ENCODE peak calls at places on chromosomes 16 and 17, in six cellular contexts. K, V, X, C, J and F are unnamed samples.
A peak's percentile ranks its signal among the peaks of the same experiment; 100 is the strongest.

GRCh38 chr17:82322526-82323453 is 5.4 kb upstream of the CD7 start:
- DNase-seq in J (no peak), K (no peak), V (peak; percentile 10), X (no peak), C (no peak), F (no peak)

GRCh38 chr16:87160218-87160617 is 157.0 kb downstream of the C16orf95 start:
- DNase-seq in J (no peak), V (no peak), X (no peak), C (no peak), K (no peak), F (no peak)

GRCh38 chr17:16013943-16014407 is 14.4 kb downstream of the TTC19 start:
- DNase-seq in C (no peak), V (no peak), K (no peak), J (no peak), X (peak; percentile 23), F (no peak)

GRCh38 chr16:25126820-25127232 is 15.3 kb downstream of the LCMT1 start:
- DNase-seq in J (no peak), V (no peak), C (no peak), K (peak; percentile 68), X (peak; percentile 44), F (peak; percentile 54)

GRCh38 chr16:12801511-12802042 is 2.1 kb downstream of the CPPED1 start:
- DNase-seq in V (no peak), C (no peak), X (peak; percentile 79), J (peak; percentile 22), K (peak; percentile 34), F (peak; percentile 88)

GRCh38 chr16:83923581-83924365 is 24.9 kb downstream of the MLYCD start:
- DNase-seq in J (no peak), V (no peak), X (no peak), C (peak; percentile 49), K (no peak), F (no peak)

GRCh38 chr16:23030001-23030400 is 119.3 kb downstream of the USP31 start:
- DNase-seq in X (no peak), J (no peak), K (no peak), V (no peak), C (no peak), F (no peak)

GRCh38 chr17:79053251-79053925 is 21.2 kb upstream of the ENGASE start:
- DNase-seq in C (peak; percentile 40), J (no peak), K (no peak), V (no peak), X (no peak), F (no peak)

GRCh38 chr16:6125483-6126259 is 1028.1 kb upstream of the EEF2KMT start:
- DNase-seq in J (no peak), K (no peak), C (no peak), X (no peak), V (no peak), F (peak; percentile 79)

GRCh38 chr17:80859004-80859941 is 132.4 kb upstream of the CHMP6 start:
- DNase-seq in J (no peak), K (peak; percentile 54), X (peak; percentile 76), V (peak; percentile 79), C (peak; percentile 92), F (peak; percentile 77)

GRCh38 chr16:57689772-57690558 is 4.6 kb upstream of the DRC7 start:
- DNase-seq in V (no peak), K (no peak), J (no peak), X (no peak), C (no peak), F (no peak)

GRCh38 chr17:60229189-60229802 is 79.5 kb downstream of the CA4 start:
- DNase-seq in C (no peak), K (no peak), V (no peak), J (no peak), X (no peak), F (no peak)

GRCh38 chr17:50198026-50198669 is 3.3 kb downstream of the COL1A1 start:
- DNase-seq in K (peak; percentile 57), X (no peak), J (peak; percentile 70), C (peak; percentile 64), V (peak; percentile 58), F (no peak)

GRCh38 chr16:29916979-29917378 is 9.0 kb downstream of the KCTD13 start:
- DNase-seq in K (no peak), X (no peak), V (no peak), C (no peak), J (no peak), F (no peak)
- TF ChIP-seq CTCF in K (no peak), X (no peak), V (no peak), C (no peak), J (no peak), F (no peak)

DNA sequence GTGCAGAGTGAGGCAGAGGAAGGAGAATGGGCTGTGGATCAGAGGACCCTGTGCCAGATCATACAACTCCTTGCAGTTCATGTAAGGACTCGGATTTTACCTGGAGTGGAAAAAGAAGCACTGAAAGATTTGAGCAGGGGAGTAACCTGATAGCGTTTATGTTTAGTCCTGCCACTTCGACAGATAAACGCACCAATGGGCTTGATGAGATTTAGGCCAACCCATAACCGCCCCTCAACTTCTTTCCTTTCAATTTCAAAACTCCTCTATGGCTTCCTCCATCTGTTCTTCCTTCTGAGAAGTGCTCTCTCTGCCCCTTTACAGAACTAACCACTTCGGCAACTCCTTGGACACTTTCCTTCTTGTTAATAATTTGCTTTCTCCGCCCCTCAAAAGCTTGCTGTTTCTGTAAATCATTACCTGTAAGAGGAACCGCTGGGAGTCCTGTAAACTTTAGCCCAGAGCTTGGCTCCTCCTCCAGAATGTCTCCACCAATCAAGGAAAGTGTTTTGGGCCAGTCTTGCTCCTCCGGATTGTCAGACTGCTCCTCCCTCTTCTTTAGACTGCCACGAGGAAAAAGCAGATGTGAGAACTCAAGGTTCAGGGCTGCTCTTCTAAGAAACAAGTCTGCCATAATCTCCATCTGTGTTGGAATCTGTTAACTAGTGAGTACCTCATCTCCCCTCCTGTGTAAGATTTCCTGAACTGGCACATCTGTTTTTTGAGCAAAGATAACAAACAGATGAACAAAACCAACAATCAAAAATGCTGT is at the start of gene ACSM3:
- DNase-seq in C (no peak), K (peak; percentile 88), J (peak; percentile 74), V (no peak), X (no peak), F (no peak)
- H3K4me3 ChIP-seq in C (peak within 1 kb of the TSS; percentile 45), K (no peak within 1 kb of the TSS), J (no peak within 1 kb of the TSS), V (peak within 1 kb of the TSS; percentile 54), X (peak within 1 kb of the TSS; percentile 52), F (peak within 1 kb of the TSS; percentile 28)

GRCh38 chr17:14690704-14691103 is 389.8 kb downstream of the HS3ST3B1 start:
- DNase-seq in K (no peak), V (no peak), C (no peak), J (no peak), X (no peak), F (no peak)

GRCh38 chr17:14693382-14693781 is 392.5 kb downstream of the HS3ST3B1 start:
- DNase-seq in C (no peak), X (no peak), V (no peak), K (no peak), J (no peak), F (no peak)

DNA sequence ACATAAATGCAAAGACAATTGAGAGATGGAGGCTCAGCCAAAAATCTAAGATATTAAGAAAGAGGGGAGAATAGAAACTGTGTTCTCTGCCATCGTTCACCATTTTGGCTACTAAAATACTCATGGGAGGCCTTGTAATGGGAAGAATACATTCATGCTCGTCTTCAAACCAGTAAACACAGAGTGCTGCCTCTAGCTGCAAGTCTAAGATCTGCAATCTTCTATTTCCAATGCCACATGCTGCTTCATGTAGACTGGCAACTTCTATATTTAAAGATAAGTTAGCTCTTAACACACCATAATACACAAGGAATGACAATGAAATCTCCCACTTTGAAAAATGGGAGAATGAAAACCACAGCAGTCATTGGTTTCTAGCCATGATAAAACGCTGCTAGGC is 387.3 kb downstream of the HS3ST3B1 start:
- DNase-seq in V (no peak), X (no peak), J (no peak), K (no peak), C (no peak), F (no peak)
- TF ChIP-seq CTCF in V (no peak), X (no peak), J (no peak), K (no peak), C (no peak), F (peak; percentile 26)

GRCh38 chr17:4709794-4710692 is at the start of gene ARRB2:
- DNase-seq in C (peak; percentile 99), J (peak; percentile 96), V (peak; percentile 99), K (peak; percentile 97), X (peak; percentile 80), F (peak; percentile 95)

GRCh38 chr17:4708436-4708835 is 2.0 kb upstream of the ARRB2 start:
- DNase-seq in J (no peak), K (peak; percentile 49), X (no peak), C (no peak), V (no peak), F (no peak)

GRCh38 chr17:4706121-4706520 is 2.2 kb upstream of the PELP1 start:
- DNase-seq in V (no peak), K (no peak), X (no peak), C (no peak), J (no peak), F (no peak)

GRCh38 chr17:4703330-4703691 is 626 bp downstream of the PELP1 start:
- DNase-seq in K (no peak), C (no peak), X (no peak), V (no peak), J (no peak), F (no peak)

GRCh38 chr17:4704991-4705390 is 1.1 kb upstream of the PELP1 start:
- DNase-seq in X (no peak), K (no peak), C (no peak), V (no peak), J (no peak), F (no peak)
- H3K4me3 ChIP-seq in X (no peak overlapping the region), K (no peak overlapping the region), C (peak overlapping the region; percentile 82), V (no peak overlapping the region), J (no peak overlapping the region), F (no peak overlapping the region)

GRCh38 chr16:85566502-85567100 is 46.5 kb upstream of the GSE1 start:
- DNase-seq in K (no peak), C (no peak), J (no peak), V (no peak), X (no peak), F (no peak)
- TF ChIP-seq CTCF in K (no peak), C (no peak), J (no peak), V (no peak), X (no peak), F (peak; percentile 31)

GRCh38 chr17:34151081-34151480 is 104.0 kb upstream of the CCL2 start:
- DNase-seq in X (no peak), V (no peak), C (no peak), J (no peak), K (no peak), F (peak; percentile 12)
- H3K4me3 ChIP-seq in X (no peak overlapping the region), V (no peak overlapping the region), C (no peak overlapping the region), J (no peak overlapping the region), K (no peak overlapping the region), F (no peak overlapping the region)